ENCODE peak calls at places on chromosomes 16 and 17, in ten cellular contexts. One of them, this sample, is unnamed.

GRCh38 chr16:88050952-88051660 is 99.9 kb downstream of the BANP start:
- DNase-seq in neural crest cell: no peak
- DNase-seq in thoracic aorta: no peak
- DNase-seq in HepG2: no peak
- DNase-seq in lower leg skin: no peak
- DNase-seq in upper lobe of right lung: no peak
- DNase-seq in left ventricle myocardium inferior: peak; percentile 11
- DNase-seq in foreskin keratinocyte: no peak
- DNase-seq in heart right ventricle: no peak
- DNase-seq in stomach: no peak
- DNase-seq in this sample: no peak

GRCh38 chr16:57194512-57194911 is 8.4 kb downstream of the RSPRY1 start:
- DNase-seq in left ventricle myocardium inferior: no peak
- DNase-seq in foreskin keratinocyte: peak; percentile 77
- DNase-seq in stomach: no peak
- DNase-seq in heart right ventricle: no peak
- DNase-seq in upper lobe of right lung: no peak
- DNase-seq in thoracic aorta: no peak
- DNase-seq in neural crest cell: no peak
- DNase-seq in lower leg skin: no peak
- DNase-seq in HepG2: peak; percentile 96
- DNase-seq in this sample: no peak

GRCh38 chr16:29775742-29776408 is 2.2 kb upstream of the ZG16 start:
- DNase-seq in heart right ventricle: no peak
- DNase-seq in upper lobe of right lung: no peak
- DNase-seq in stomach: no peak
- DNase-seq in thoracic aorta: no peak
- DNase-seq in HepG2: no peak
- DNase-seq in neural crest cell: no peak
- DNase-seq in left ventricle myocardium inferior: no peak
- DNase-seq in lower leg skin: no peak
- DNase-seq in foreskin keratinocyte: no peak
- DNase-seq in this sample: no peak

GRCh38 chr17:20216853-20217252 is 207.7 kb downstream of the SPECC1 start:
- DNase-seq in HepG2: no peak
- DNase-seq in foreskin keratinocyte: no peak
- DNase-seq in lower leg skin: no peak
- DNase-seq in thoracic aorta: no peak
- DNase-seq in left ventricle myocardium inferior: no peak
- DNase-seq in stomach: no peak
- DNase-seq in upper lobe of right lung: no peak
- DNase-seq in heart right ventricle: no peak
- DNase-seq in neural crest cell: no peak
- DNase-seq in this sample: no peak

GRCh38 chr16:28549301-28549899 is 4.3 kb upstream of the SGF29 start:
- DNase-seq in upper lobe of right lung: no peak
- DNase-seq in heart right ventricle: no peak
- DNase-seq in lower leg skin: no peak
- DNase-seq in stomach: no peak
- DNase-seq in foreskin keratinocyte: no peak
- DNase-seq in left ventricle myocardium inferior: no peak
- DNase-seq in HepG2: peak; percentile 65
- DNase-seq in thoracic aorta: no peak
- DNase-seq in neural crest cell: no peak
- DNase-seq in this sample: no peak

GRCh38 chr17:57987582-57988300 is at the start of gene VEZF1:
- DNase-seq in thoracic aorta: no peak
- DNase-seq in foreskin keratinocyte: no peak
- DNase-seq in upper lobe of right lung: peak; percentile 92
- DNase-seq in lower leg skin: peak; percentile 94
- DNase-seq in stomach: peak; percentile 78
- DNase-seq in HepG2: peak; percentile 68
- DNase-seq in heart right ventricle: peak; percentile 79
- DNase-seq in neural crest cell: peak; percentile 67
- DNase-seq in left ventricle myocardium inferior: peak; percentile 82
- DNase-seq in this sample: peak; percentile 77

GRCh38 chr17:35804658-35805192 is 4.6 kb upstream of the TAF15 start:
- DNase-seq in HepG2: peak; percentile 88
- DNase-seq in left ventricle myocardium inferior: no peak
- DNase-seq in lower leg skin: no peak
- DNase-seq in upper lobe of right lung: no peak
- DNase-seq in stomach: peak; percentile 44
- DNase-seq in thoracic aorta: no peak
- DNase-seq in neural crest cell: peak; percentile 25
- DNase-seq in heart right ventricle: peak; percentile 64
- DNase-seq in foreskin keratinocyte: peak; percentile 64
- DNase-seq in this sample: peak; percentile 55

GRCh38 chr17:40303706-40304450 is 5.1 kb upstream of the RARA start:
- DNase-seq in foreskin keratinocyte: no peak
- DNase-seq in thoracic aorta: no peak
- DNase-seq in lower leg skin: peak; percentile 83
- DNase-seq in heart right ventricle: no peak
- DNase-seq in neural crest cell: no peak
- DNase-seq in upper lobe of right lung: no peak
- DNase-seq in stomach: no peak
- DNase-seq in left ventricle myocardium inferior: no peak
- DNase-seq in HepG2: no peak
- DNase-seq in this sample: no peak

GRCh38 chr17:63150994-63151464 is 185.0 kb downstream of the TANC2 start:
- DNase-seq in HepG2: no peak
- DNase-seq in neural crest cell: peak; percentile 15
- DNase-seq in heart right ventricle: no peak
- DNase-seq in lower leg skin: no peak
- DNase-seq in upper lobe of right lung: no peak
- DNase-seq in left ventricle myocardium inferior: no peak
- DNase-seq in foreskin keratinocyte: no peak
- DNase-seq in stomach: no peak
- DNase-seq in thoracic aorta: no peak
- DNase-seq in this sample: no peak

GRCh38 chr16:1989826-1990335 is at the start of gene SYNGR3:
- DNase-seq in foreskin keratinocyte: no peak
- DNase-seq in thoracic aorta: no peak
- DNase-seq in left ventricle myocardium inferior: no peak
- DNase-seq in stomach: no peak
- DNase-seq in upper lobe of right lung: no peak
- DNase-seq in neural crest cell: no peak
- DNase-seq in lower leg skin: no peak
- DNase-seq in HepG2: no peak
- DNase-seq in heart right ventricle: no peak
- DNase-seq in this sample: no peak

GRCh38 chr16:71894229-71894920 is 956 bp upstream of the IST1 start:
- DNase-seq in thoracic aorta: no peak
- DNase-seq in stomach: peak; percentile 56
- DNase-seq in upper lobe of right lung: peak; percentile 75
- DNase-seq in HepG2: peak; percentile 56
- DNase-seq in neural crest cell: peak; percentile 23
- DNase-seq in heart right ventricle: peak; percentile 49
- DNase-seq in lower leg skin: peak; percentile 88
- DNase-seq in foreskin keratinocyte: peak; percentile 43
- DNase-seq in left ventricle myocardium inferior: peak; percentile 37
- DNase-seq in this sample: peak; percentile 38

GRCh38 chr16:58306327-58306726 is 11.5 kb upstream of the PRSS54 start:
- DNase-seq in upper lobe of right lung: no peak
- DNase-seq in thoracic aorta: no peak
- DNase-seq in left ventricle myocardium inferior: no peak
- DNase-seq in HepG2: peak; percentile 15
- DNase-seq in heart right ventricle: no peak
- DNase-seq in neural crest cell: peak; percentile 18
- DNase-seq in stomach: peak; percentile 56
- DNase-seq in foreskin keratinocyte: no peak
- DNase-seq in lower leg skin: peak; percentile 73
- DNase-seq in this sample: peak; percentile 45

GRCh38 chr16:85975421-85976100 is 76.6 kb downstream of the IRF8 start:
- DNase-seq in thoracic aorta: no peak
- DNase-seq in lower leg skin: no peak
- DNase-seq in upper lobe of right lung: no peak
- DNase-seq in foreskin keratinocyte: no peak
- DNase-seq in HepG2: peak; percentile 14
- DNase-seq in heart right ventricle: no peak
- DNase-seq in neural crest cell: no peak
- DNase-seq in stomach: peak; percentile 43
- DNase-seq in left ventricle myocardium inferior: no peak
- DNase-seq in this sample: no peak

GRCh38 chr17:64025732-64026294 is 5.4 kb upstream of the ICAM2 start:
- DNase-seq in upper lobe of right lung: peak; percentile 90
- DNase-seq in lower leg skin: peak; percentile 96
- DNase-seq in thoracic aorta: peak; percentile 19
- DNase-seq in foreskin keratinocyte: no peak
- DNase-seq in neural crest cell: peak; percentile 68
- DNase-seq in heart right ventricle: peak; percentile 81
- DNase-seq in HepG2: peak; percentile 82
- DNase-seq in left ventricle myocardium inferior: peak; percentile 73
- DNase-seq in stomach: peak; percentile 80
- DNase-seq in this sample: peak; percentile 80

GRCh38 chr16:86013867-86014266 is 114.9 kb downstream of the IRF8 start:
- DNase-seq in left ventricle myocardium inferior: no peak
- DNase-seq in heart right ventricle: no peak
- DNase-seq in HepG2: no peak
- DNase-seq in stomach: no peak
- DNase-seq in foreskin keratinocyte: no peak
- DNase-seq in thoracic aorta: no peak
- DNase-seq in lower leg skin: no peak
- DNase-seq in neural crest cell: no peak
- DNase-seq in upper lobe of right lung: no peak
- DNase-seq in this sample: no peak

GRCh38 chr16:75566040-75566888 is at the start of gene GABARAPL2:
- DNase-seq in heart right ventricle: peak; percentile 77
- DNase-seq in lower leg skin: peak; percentile 97
- DNase-seq in HepG2: peak; percentile 70
- DNase-seq in foreskin keratinocyte: peak; percentile 44
- DNase-seq in thoracic aorta: no peak
- DNase-seq in upper lobe of right lung: peak; percentile 94
- DNase-seq in stomach: peak; percentile 86
- DNase-seq in left ventricle myocardium inferior: peak; percentile 85
- DNase-seq in neural crest cell: peak; percentile 94
- DNase-seq in this sample: peak; percentile 93

GRCh38 chr17:6070895-6071511 is 824 bp downstream of the WSCD1 start:
- DNase-seq in neural crest cell: peak; percentile 34
- DNase-seq in upper lobe of right lung: no peak
- DNase-seq in stomach: no peak
- DNase-seq in foreskin keratinocyte: no peak
- DNase-seq in HepG2: no peak
- DNase-seq in lower leg skin: no peak
- DNase-seq in thoracic aorta: no peak
- DNase-seq in left ventricle myocardium inferior: no peak
- DNase-seq in heart right ventricle: peak; percentile 29
- DNase-seq in this sample: peak; percentile 39

GRCh38 chr16:68065716-68066305 is 19.4 kb upstream of the NFATC3 start:
- DNase-seq in HepG2: no peak
- DNase-seq in thoracic aorta: no peak
- DNase-seq in stomach: peak; percentile 15
- DNase-seq in lower leg skin: peak; percentile 26
- DNase-seq in upper lobe of right lung: no peak
- DNase-seq in neural crest cell: no peak
- DNase-seq in left ventricle myocardium inferior: no peak
- DNase-seq in foreskin keratinocyte: no peak
- DNase-seq in heart right ventricle: no peak
- DNase-seq in this sample: no peak

GRCh38 chr17:8685396-8685795 is 54.9 kb upstream of the MYH10 start:
- DNase-seq in left ventricle myocardium inferior: no peak
- DNase-seq in heart right ventricle: no peak
- DNase-seq in upper lobe of right lung: no peak
- DNase-seq in HepG2: no peak
- DNase-seq in lower leg skin: peak; percentile 20
- DNase-seq in foreskin keratinocyte: no peak
- DNase-seq in stomach: no peak
- DNase-seq in neural crest cell: no peak
- DNase-seq in thoracic aorta: no peak
- DNase-seq in this sample: no peak

DNA sequence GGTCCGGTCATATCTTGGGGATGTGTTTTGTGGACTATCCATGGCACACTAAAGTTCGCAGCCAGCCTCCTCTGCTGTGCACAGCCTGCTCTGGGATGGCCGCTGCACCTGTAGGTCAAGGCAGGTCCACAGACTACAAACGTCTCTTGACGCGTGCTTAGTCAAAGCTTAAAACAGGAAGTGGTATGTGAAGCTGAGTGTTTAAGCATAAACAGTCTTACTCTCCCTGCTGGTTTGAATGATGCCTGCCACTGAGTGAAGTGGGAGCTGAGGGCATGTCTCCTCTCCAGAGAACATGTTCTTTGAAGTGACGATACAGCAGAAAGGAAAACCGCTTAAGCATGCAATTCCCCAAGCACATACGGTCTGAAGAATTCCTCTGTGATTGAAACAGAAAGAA is 365.6 kb downstream of the SLC39A11 start:
- DNase-seq in upper lobe of right lung: no peak
- DNase-seq in lower leg skin: no peak
- DNase-seq in HepG2: no peak
- DNase-seq in stomach: no peak
- DNase-seq in neural crest cell: no peak
- DNase-seq in thoracic aorta: no peak
- DNase-seq in left ventricle myocardium inferior: no peak
- DNase-seq in heart right ventricle: no peak
- DNase-seq in foreskin keratinocyte: no peak
- DNase-seq in this sample: no peak
- TF ChIP-seq CTCF in upper lobe of right lung: no peak
- TF ChIP-seq CTCF in lower leg skin: no peak
- TF ChIP-seq CTCF in HepG2: no peak
- TF ChIP-seq CTCF in stomach: no peak
- TF ChIP-seq CTCF in neural crest cell: no peak
- TF ChIP-seq CTCF in thoracic aorta: no peak
- TF ChIP-seq CTCF in left ventricle myocardium inferior: no peak
- TF ChIP-seq CTCF in heart right ventricle: no peak
- TF ChIP-seq CTCF in foreskin keratinocyte: peak; percentile 33
- TF ChIP-seq CTCF in this sample: no peak

GRCh38 chr16:76639685-76640289 is 362.6 kb downstream of the CNTNAP4 start:
- DNase-seq in thoracic aorta: no peak
- DNase-seq in stomach: no peak
- DNase-seq in HepG2: peak; percentile 47
- DNase-seq in upper lobe of right lung: no peak
- DNase-seq in heart right ventricle: no peak
- DNase-seq in neural crest cell: peak; percentile 29
- DNase-seq in foreskin keratinocyte: no peak
- DNase-seq in left ventricle myocardium inferior: no peak
- DNase-seq in lower leg skin: no peak
- DNase-seq in this sample: no peak
- TF ChIP-seq CTCF in thoracic aorta: no peak
- TF ChIP-seq CTCF in stomach: no peak
- TF ChIP-seq CTCF in HepG2: peak; percentile 69
- TF ChIP-seq CTCF in upper lobe of right lung: no peak
- TF ChIP-seq CTCF in heart right ventricle: peak; percentile 9
- TF ChIP-seq CTCF in neural crest cell: peak; percentile 53
- TF ChIP-seq CTCF in foreskin keratinocyte: no peak
- TF ChIP-seq CTCF in left ventricle myocardium inferior: no peak
- TF ChIP-seq CTCF in lower leg skin: no peak
- TF ChIP-seq CTCF in this sample: no peak

GRCh38 chr17:79991924-79992656 is 43.6 kb downstream of the TBC1D16 start:
- DNase-seq in lower leg skin: no peak
- DNase-seq in stomach: peak; percentile 50
- DNase-seq in HepG2: peak; percentile 91
- DNase-seq in heart right ventricle: peak; percentile 45
- DNase-seq in thoracic aorta: no peak
- DNase-seq in left ventricle myocardium inferior: peak; percentile 57
- DNase-seq in foreskin keratinocyte: no peak
- DNase-seq in upper lobe of right lung: no peak
- DNase-seq in neural crest cell: peak; percentile 40
- DNase-seq in this sample: no peak
- TF ChIP-seq CTCF in lower leg skin: no peak
- TF ChIP-seq CTCF in stomach: no peak
- TF ChIP-seq CTCF in HepG2: peak; percentile 39
- TF ChIP-seq CTCF in heart right ventricle: peak; percentile 22
- TF ChIP-seq CTCF in thoracic aorta: no peak
- TF ChIP-seq CTCF in left ventricle myocardium inferior: peak; percentile 39
- TF ChIP-seq CTCF in foreskin keratinocyte: no peak
- TF ChIP-seq CTCF in upper lobe of right lung: peak; percentile 35
- TF ChIP-seq CTCF in neural crest cell: peak; percentile 48
- TF ChIP-seq CTCF in this sample: no peak

GRCh38 chr16:6682142-6682811 is 650.4 kb upstream of the RBFOX1 start:
- DNase-seq in foreskin keratinocyte: no peak
- DNase-seq in lower leg skin: peak; percentile 76
- DNase-seq in stomach: peak; percentile 31
- DNase-seq in left ventricle myocardium inferior: no peak
- DNase-seq in HepG2: peak; percentile 20
- DNase-seq in neural crest cell: peak; percentile 60
- DNase-seq in heart right ventricle: no peak
- DNase-seq in upper lobe of right lung: peak; percentile 68
- DNase-seq in thoracic aorta: no peak
- DNase-seq in this sample: peak; percentile 68
- TF ChIP-seq CTCF in foreskin keratinocyte: peak; percentile 34
- TF ChIP-seq CTCF in lower leg skin: no peak
- TF ChIP-seq CTCF in stomach: no peak
- TF ChIP-seq CTCF in left ventricle myocardium inferior: peak; percentile 58
- TF ChIP-seq CTCF in HepG2: peak; percentile 62
- TF ChIP-seq CTCF in neural crest cell: peak; percentile 84
- TF ChIP-seq CTCF in heart right ventricle: peak; percentile 36
- TF ChIP-seq CTCF in upper lobe of right lung: peak; percentile 66
- TF ChIP-seq CTCF in thoracic aorta: no peak
- TF ChIP-seq CTCF in this sample: peak; percentile 91

This sample was measured in endothelial cell.